ENCODE peak calls at places on chromosomes 3 and 15, in seven cellular contexts. P is body of pancreas, D is A549, O is H1, H is heart left ventricle, I is IMR-90, K is esophagus squamous epithelium. L is an unnamed sample.

GRCh38 chr3:13073042-13073906 is at the start of gene IQSEC1:
- DNase-seq in P (peak), H (peak), K (no peak), O (no peak), D (no peak), I (peak), L (no peak)

GRCh38 chr15:70362350-70362749 is 264.6 kb upstream of the TLE3 start:
- DNase-seq in H (no peak), D (no peak), O (no peak), P (no peak), I (no peak), K (no peak), L (no peak)

GRCh38 chr3:29195055-29195454 is 85.8 kb upstream of the RBMS3 start:
- DNase-seq in O (no peak), I (peak), D (no peak), H (no peak), K (no peak), P (no peak), L (no peak)

GRCh38 chr3:134315286-134316106 is 58.8 kb downstream of the AMOTL2 start:
- DNase-seq in D (no peak), O (no peak), K (no peak), H (peak), I (peak), P (no peak), L (no peak)

GRCh38 chr15:92098869-92099268 is 245.4 kb downstream of the SLCO3A1 start:
- DNase-seq in H (no peak), D (no peak), I (no peak), K (no peak), P (no peak), O (no peak), L (no peak)

GRCh38 chr15:63059573-63060216 is 17.1 kb downstream of the TPM1 start:
- DNase-seq in I (no peak), D (no peak), O (no peak), H (no peak), P (no peak), K (no peak), L (no peak)

GRCh38 chr3:29317659-29318173 is 36.8 kb downstream of the RBMS3 start:
- DNase-seq in K (no peak), D (no peak), P (no peak), H (no peak), O (no peak), I (no peak), L (no peak)

GRCh38 chr3:85560088-85560790 is 601.5 kb downstream of the CADM2 start:
- DNase-seq in K (no peak), D (no peak), O (no peak), H (no peak), I (no peak), P (peak), L (no peak)

GRCh38 chr3:125398952-125399351 is 23.8 kb upstream of the ZNF148 start:
- DNase-seq in O (no peak), I (no peak), P (no peak), K (no peak), H (no peak), D (no peak), L (no peak)

GRCh38 chr3:8523041-8523440 is 21.4 kb downstream of the LMCD1 start:
- DNase-seq in O (no peak), P (no peak), H (no peak), D (no peak), I (no peak), K (no peak), L (no peak)

GRCh38 chr15:93029613-93030429 is 59.2 kb downstream of the RGMA start:
- DNase-seq in P (no peak), H (no peak), I (peak), K (no peak), D (no peak), O (no peak), L (no peak)

GRCh38 chr3:59245300-59245878 is 195.6 kb upstream of the CFAP20DC start:
- DNase-seq in O (no peak), P (no peak), I (no peak), K (no peak), D (no peak), H (no peak), L (no peak)

GRCh38 chr3:45864760-45865567 is 21.4 kb upstream of the CCR9 start:
- DNase-seq in D (no peak), O (no peak), I (no peak), H (no peak), K (no peak), P (no peak), L (no peak)

GRCh38 chr15:52789008-52789600 is 1.0 kb downstream of the ONECUT1 start:
- DNase-seq in D (no peak), O (no peak), P (no peak), K (no peak), H (no peak), I (no peak), L (peak)

GRCh38 chr15:52789601-52790165 is 453 bp downstream of the ONECUT1 start:
- DNase-seq in K (no peak), I (peak), D (no peak), H (no peak), P (peak), O (no peak), L (peak)

GRCh38 chr15:52791776-52792175 is 1.6 kb upstream of the ONECUT1 start:
- DNase-seq in D (no peak), O (no peak), H (no peak), I (no peak), K (no peak), P (no peak), L (no peak)

GRCh38 chr15:52790166-52790708 is at the start of gene ONECUT1:
- DNase-seq in O (no peak), H (no peak), D (peak), P (peak), I (peak), K (no peak), L (peak)

DNA sequence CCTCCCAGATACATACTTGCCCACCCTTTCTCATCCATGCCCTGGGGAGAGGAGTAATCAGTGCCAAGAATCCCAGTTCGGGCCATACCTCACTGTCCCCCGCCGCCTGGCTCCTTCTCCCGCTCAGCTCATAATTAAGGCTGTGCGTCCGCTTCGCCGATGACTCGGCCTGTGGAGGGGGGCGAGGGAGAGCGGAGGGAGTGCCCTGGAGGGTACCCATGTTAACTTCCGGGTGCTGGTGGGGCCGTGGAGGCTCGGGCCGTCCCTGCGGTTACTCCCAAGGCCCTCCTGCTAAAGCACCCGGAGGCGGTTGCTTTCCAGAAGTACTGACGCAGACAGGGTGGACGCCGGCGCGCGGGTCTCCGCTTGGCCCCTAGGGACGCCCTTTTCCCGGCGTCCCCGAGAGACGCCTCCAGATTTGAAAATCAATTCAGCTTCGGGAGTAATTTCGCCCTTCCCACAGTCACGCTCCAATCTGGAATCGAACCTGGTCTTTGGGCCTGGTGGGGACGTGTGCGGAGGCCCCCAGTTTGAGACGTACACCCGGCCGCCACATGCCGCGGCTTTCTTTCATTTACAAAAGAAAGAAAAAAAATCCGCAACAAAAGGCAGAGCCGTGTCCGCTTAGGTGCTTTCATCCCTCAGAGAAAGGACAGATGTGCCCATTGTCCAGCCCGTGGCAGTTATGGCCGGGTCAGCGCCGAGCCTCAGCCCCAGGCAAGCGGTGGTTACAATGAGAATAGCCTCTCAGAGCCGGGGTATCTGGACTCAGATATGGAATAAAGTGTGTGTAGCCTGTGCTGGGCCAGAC is 1.0 kb upstream of the ONECUT1 start:
- DNase-seq in D (no peak), P (peak), O (no peak), I (peak), K (no peak), H (no peak), L (peak)
- TF ChIP-seq CTCF in D (no peak), P (peak), O (no peak), I (no peak), K (no peak), H (no peak), L (peak)

GRCh38 chr15:41621200-41622193 is 38.7 kb upstream of the MGA start:
- DNase-seq in K (peak), O (peak), D (peak), P (peak), H (peak), I (peak), L (peak)
- TF ChIP-seq POLR2A in K (no peak), O (peak), D (peak), P (peak), H (no peak), I (no peak), L (no peak)

GRCh38 chr3:50364573-50365079 is 5.3 kb upstream of the TMEM115 start:
- DNase-seq in K (no peak), I (no peak), P (no peak), D (no peak), H (no peak), O (no peak), L (peak)

GRCh38 chr3:50370594-50370993 is 11.3 kb upstream of the TMEM115 start:
- DNase-seq in P (no peak), I (peak), D (no peak), H (no peak), K (no peak), O (no peak), L (no peak)

GRCh38 chr3:50369271-50369670 is 9.9 kb upstream of the TMEM115 start:
- DNase-seq in P (no peak), H (no peak), O (no peak), I (no peak), D (no peak), K (no peak), L (no peak)

GRCh38 chr3:50365842-50366220 is 6.5 kb upstream of the TMEM115 start:
- DNase-seq in K (no peak), P (no peak), O (no peak), H (no peak), D (no peak), I (no peak), L (no peak)

DNA sequence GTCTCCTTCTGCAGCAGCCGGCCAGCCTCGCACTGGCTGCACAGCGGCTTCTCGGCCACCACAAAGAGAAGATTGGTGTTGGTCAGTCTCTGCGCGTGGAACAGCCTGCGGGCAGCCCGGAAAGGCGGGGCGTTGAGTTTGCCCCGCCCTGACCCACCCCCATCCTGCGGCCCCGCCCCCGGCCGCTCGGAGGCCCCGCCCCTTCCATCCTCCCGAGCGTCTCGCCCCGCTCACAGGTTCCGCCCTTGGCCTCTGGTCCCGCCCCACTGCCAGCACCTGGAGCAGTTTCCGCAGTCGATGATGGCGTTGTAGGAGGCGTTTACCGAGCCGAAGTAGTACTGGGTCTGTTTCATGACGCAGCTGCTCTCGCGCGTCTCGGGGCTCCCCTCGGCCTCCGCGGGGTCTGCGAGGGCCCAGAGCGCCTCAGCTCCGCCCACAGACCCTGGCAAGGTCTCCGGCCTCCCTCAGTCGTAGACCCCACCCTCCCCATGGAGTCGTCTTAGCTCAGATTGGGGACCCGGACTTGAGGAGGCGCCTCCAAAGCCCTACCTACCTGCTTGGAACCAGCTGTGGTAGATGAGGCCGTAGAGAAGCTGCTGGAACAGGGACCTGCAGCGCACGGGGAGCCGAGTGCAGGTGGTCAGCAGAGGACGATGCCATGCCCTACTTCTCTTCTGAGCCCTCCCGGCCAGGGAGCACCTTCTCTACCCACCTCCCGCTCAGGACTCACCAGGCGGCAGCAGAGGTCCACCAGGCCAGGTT is 5.9 kb upstream of the TMEM115 start:
- DNase-seq in I (peak), D (no peak), O (peak), K (peak), H (peak), P (peak), L (peak)
- H3K4me3 ChIP-seq in I (peak), D (no peak), O (peak), K (peak), H (peak), P (peak), L (peak)

DNA sequence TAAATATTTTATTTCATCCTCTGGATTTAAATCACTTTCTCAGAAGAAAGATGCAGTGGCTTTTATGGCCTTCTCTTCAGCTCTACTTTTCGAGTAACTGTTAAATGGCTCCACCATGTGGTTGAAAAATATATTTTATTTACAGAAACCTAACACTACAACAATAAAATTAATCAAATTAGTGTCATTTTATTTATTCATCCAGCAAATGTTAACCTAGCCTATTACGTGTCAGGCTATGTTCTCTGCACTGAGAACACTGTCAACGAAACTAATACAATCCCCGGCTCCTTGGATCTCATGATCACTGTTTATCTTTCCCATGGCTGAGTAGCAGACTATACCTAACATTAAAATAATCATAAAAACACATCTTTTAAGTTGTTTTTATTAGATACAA is 148.0 kb upstream of the OSTN start:
- DNase-seq in O (no peak), I (peak), H (no peak), P (no peak), D (no peak), K (no peak), L (no peak)
- TF ChIP-seq CTCF in O (no peak), I (peak), H (peak), P (peak), D (peak), K (no peak), L (peak)

GRCh38 chr3:47849186-47850061 is 46.5 kb downstream of the DHX30 start:
- DNase-seq in I (no peak), K (no peak), O (no peak), H (no peak), P (no peak), D (no peak), L (no peak)

GRCh38 chr3:47846880-47847248 is 43.9 kb downstream of the DHX30 start:
- DNase-seq in D (no peak), H (no peak), K (no peak), P (no peak), I (no peak), O (no peak), L (no peak)

GRCh38 chr3:47848599-47849117 is 45.7 kb downstream of the DHX30 start:
- DNase-seq in H (no peak), I (no peak), K (no peak), D (no peak), P (no peak), O (no peak), L (no peak)

GRCh38 chr3:47847256-47847655 is 44.3 kb downstream of the DHX30 start:
- DNase-seq in I (no peak), D (no peak), O (no peak), H (no peak), K (no peak), P (no peak), L (no peak)

DNA sequence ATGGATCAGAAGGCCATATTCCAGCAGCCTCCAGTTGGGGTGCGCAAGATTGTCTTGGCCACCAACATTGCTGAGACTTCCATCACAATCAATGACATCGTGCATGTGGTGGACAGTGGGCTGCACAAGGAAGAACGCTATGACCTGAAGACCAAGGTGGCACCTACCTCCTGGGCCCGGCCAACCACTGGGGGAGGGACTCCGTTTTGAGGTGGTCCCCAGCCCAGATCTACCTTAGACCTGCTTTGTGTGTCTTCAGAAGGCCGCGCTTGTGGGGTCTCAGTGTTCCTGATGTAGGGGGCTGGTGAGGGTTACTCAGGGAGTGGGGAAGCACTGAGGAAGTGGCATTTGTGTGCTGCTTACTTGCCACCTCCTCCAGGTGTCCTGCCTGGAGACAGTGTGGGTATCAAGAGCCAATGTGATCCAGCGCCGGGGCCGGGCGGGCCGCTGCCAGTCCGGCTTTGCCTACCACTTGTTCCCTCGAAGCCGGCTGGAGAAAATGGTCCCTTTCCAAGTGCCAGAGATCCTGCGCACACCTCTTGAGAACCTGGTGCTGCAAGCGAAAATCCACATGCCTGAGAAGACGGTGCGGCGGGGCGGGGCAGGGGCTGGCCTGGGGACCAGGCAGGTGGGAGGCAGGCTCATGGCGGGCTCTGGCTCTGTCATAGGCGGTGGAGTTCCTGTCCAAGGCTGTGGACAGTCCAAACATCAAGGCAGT is 45.0 kb downstream of the DHX30 start:
- DNase-seq in D (no peak), I (no peak), P (no peak), K (no peak), H (no peak), O (no peak), L (no peak)
- TF ChIP-seq POLR2A in D (no peak), I (no peak), P (no peak), K (no peak), H (no peak), O (no peak), L (no peak)

GRCh38 chr3:184811999-184812844 is at the start of gene VPS8:
- DNase-seq in K (peak), P (peak), I (peak), D (peak), O (peak), H (peak), L (peak)
- H3K4me3 ChIP-seq in K (peak), P (peak), I (peak), D (peak), O (peak), H (peak), L (peak)

GRCh38 chr3:116391296-116392201 is 53.7 kb downstream of the LSAMP start:
- DNase-seq in K (no peak), H (peak), I (no peak), D (no peak), O (no peak), P (no peak), L (no peak)

GRCh38 chr3:116394365-116394764 is 50.9 kb downstream of the LSAMP start:
- DNase-seq in D (no peak), P (no peak), I (no peak), K (no peak), O (no peak), H (no peak), L (no peak)

GRCh38 chr3:116393199-116393598 is 52.1 kb downstream of the LSAMP start:
- DNase-seq in H (no peak), I (no peak), P (no peak), K (no peak), O (no peak), D (no peak), L (no peak)

GRCh38 chr3:116390318-116390717 is 55.0 kb downstream of the LSAMP start:
- DNase-seq in I (no peak), P (no peak), K (no peak), O (peak), D (no peak), H (no peak), L (no peak)

DNA sequence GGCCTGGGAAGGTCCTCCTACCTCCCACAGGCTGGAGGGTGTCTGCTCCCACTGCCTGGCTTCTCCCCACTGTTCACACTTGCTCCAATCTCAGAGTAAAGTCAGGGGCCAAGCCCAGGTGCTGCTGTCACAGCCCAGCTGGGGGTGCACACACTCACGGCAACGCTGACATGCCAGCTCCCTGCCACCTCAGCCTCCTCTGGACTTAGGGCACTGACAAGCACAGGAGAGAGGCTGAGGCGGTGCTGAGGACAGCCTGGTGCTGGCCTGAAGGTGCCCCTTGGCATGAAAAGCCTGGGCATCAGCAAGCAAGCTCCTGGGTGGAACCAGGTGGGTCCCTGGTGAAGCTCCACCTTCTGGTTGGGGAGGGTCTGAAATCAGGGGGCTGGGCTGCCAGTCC is 53.0 kb downstream of the LSAMP start:
- DNase-seq in H (no peak), I (no peak), K (no peak), D (no peak), P (no peak), O (no peak), L (no peak)
- TF ChIP-seq CTCF in H (no peak), I (no peak), K (no peak), D (no peak), P (no peak), O (no peak), L (no peak)

GRCh38 chr3:112640333-112640863 is 545 bp downstream of the CCDC80 start:
- DNase-seq in I (peak), O (no peak), K (no peak), H (no peak), P (no peak), D (peak), L (no peak)

GRCh38 chr3:112643621-112644236 is 2.8 kb upstream of the CCDC80 start:
- DNase-seq in I (no peak), K (no peak), H (no peak), P (no peak), O (no peak), D (no peak), L (no peak)

GRCh38 chr3:112639451-112640332 is 1.3 kb downstream of the CCDC80 start:
- DNase-seq in I (no peak), K (no peak), P (no peak), H (peak), D (no peak), O (no peak), L (peak)

GRCh38 chr3:112642912-112643506 is 2.1 kb upstream of the CCDC80 start:
- DNase-seq in K (peak), O (peak), D (peak), I (peak), H (peak), P (peak), L (peak)

GRCh38 chr3:112640864-112641751 is at the start of gene CCDC80:
- DNase-seq in P (no peak), K (no peak), I (peak), H (no peak), D (peak), O (no peak), L (no peak)
- TF ChIP-seq POLR2A in P (peak), K (no peak), I (peak), H (no peak), D (peak), O (peak), L (peak)

GRCh38 chr15:26838742-26839460 is 28.0 kb upstream of the GABRA5 start:
- DNase-seq in K (no peak), H (no peak), I (no peak), D (peak), P (no peak), O (peak), L (no peak)
- H3K4me3 ChIP-seq in K (no peak), H (no peak), I (no peak), D (no peak), P (no peak), O (no peak), L (no peak)

L was measured in right lobe of liver.